ENCODE peak calls at places on chromosomes 3 and 15, in ten cellular contexts. U is AG10803, J is colonic mucosa, A is neural crest cell, P is GM12865, W is left ventricle myocardium inferior, F is prostate gland, S is LNCaP clone FGC, Z is AG04450, X is coronary artery. Y is an unnamed sample.

GRCh38 chr3:17013050-17013449 is 128.3 kb downstream of the PLCL2 start:
- DNase-seq in U (no peak), J (no peak), A (no peak), P (peak; percentile 12), W (no peak), F (no peak), S (no peak), Z (no peak), X (no peak), Y (no peak)

GRCh38 chr15:23855260-23855659 is 168.2 kb upstream of the NDN start:
- DNase-seq in U (no peak), J (no peak), A (no peak), P (no peak), W (no peak), F (no peak), S (no peak), Z (no peak), X (no peak), Y (no peak)

GRCh38 chr15:101027273-101027901 is 108.2 kb downstream of the LRRK1 start:
- DNase-seq in U (no peak), J (peak; percentile 14), A (no peak), P (no peak), W (no peak), F (peak; percentile 78), S (no peak), Z (no peak), X (peak; percentile 41), Y (no peak)

GRCh38 chr3:71425491-71426071 is 157.9 kb downstream of the FOXP1 start:
- DNase-seq in U (peak; percentile 91), J (no peak), A (no peak), P (no peak), W (no peak), F (no peak), S (no peak), Z (peak; percentile 66), X (no peak), Y (no peak)

GRCh38 chr15:55348281-55348778 is 29.3 kb downstream of the PIGB start:
- DNase-seq in U (no peak), J (no peak), A (no peak), P (no peak), W (no peak), F (no peak), S (no peak), Z (no peak), X (no peak), Y (no peak)

GRCh38 chr15:99143655-99144610 is 39.1 kb downstream of the SYNM start:
- DNase-seq in U (peak; percentile 88), J (peak; percentile 38), A (no peak), P (no peak), W (peak; percentile 73), F (peak; percentile 62), S (no peak), Z (no peak), X (peak; percentile 88), Y (peak; percentile 28)

GRCh38 chr15:60004846-60005351 is 788 bp downstream of the FOXB1 start:
- DNase-seq in U (peak; percentile 5), J (no peak), A (no peak), P (no peak), W (no peak), F (no peak), S (no peak), Z (no peak), X (no peak), Y (no peak)

GRCh38 chr3:75272708-75273107 is 391.4 kb upstream of the FRG2C start:
- DNase-seq in U (peak; percentile 78), J (no peak), A (no peak), P (no peak), W (no peak), F (no peak), S (no peak), Z (peak; percentile 26), X (no peak), Y (peak; percentile 14)

GRCh38 chr3:114686624-114687023 is 392.8 kb downstream of the TIGIT start:
- DNase-seq in U (peak; percentile 37), J (no peak), A (no peak), P (no peak), W (no peak), F (no peak), S (no peak), Z (no peak), X (no peak), Y (no peak)

DNA sequence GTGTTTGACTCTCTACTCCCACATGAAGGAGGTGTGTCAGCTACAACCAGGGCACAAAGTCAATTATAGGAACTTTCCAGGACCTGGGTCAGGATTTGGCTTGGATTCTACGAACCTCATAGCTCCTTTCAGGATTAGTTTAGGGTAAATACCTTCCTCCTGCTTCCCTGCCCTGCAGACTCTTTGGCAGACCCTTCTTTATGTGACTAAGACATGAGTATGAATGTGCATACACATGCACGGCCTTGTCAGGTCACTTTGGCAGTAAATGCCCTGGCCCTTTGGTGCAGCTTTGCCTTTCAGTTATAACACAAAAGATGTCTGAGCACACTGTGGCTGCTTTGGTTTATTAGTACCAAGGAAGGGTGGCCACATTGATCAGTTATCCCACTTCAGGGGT is 68.9 kb downstream of the GHSR start:
- DNase-seq in U (no peak), J (no peak), A (no peak), P (no peak), W (no peak), F (no peak), S (no peak), Z (no peak), X (no peak), Y (no peak)
- TF ChIP-seq CTCF in U (no peak), J (no peak), A (no peak), P (no peak), W (no peak), F (no peak), S (no peak), Z (no peak), X (no peak), Y (no peak)

DNA sequence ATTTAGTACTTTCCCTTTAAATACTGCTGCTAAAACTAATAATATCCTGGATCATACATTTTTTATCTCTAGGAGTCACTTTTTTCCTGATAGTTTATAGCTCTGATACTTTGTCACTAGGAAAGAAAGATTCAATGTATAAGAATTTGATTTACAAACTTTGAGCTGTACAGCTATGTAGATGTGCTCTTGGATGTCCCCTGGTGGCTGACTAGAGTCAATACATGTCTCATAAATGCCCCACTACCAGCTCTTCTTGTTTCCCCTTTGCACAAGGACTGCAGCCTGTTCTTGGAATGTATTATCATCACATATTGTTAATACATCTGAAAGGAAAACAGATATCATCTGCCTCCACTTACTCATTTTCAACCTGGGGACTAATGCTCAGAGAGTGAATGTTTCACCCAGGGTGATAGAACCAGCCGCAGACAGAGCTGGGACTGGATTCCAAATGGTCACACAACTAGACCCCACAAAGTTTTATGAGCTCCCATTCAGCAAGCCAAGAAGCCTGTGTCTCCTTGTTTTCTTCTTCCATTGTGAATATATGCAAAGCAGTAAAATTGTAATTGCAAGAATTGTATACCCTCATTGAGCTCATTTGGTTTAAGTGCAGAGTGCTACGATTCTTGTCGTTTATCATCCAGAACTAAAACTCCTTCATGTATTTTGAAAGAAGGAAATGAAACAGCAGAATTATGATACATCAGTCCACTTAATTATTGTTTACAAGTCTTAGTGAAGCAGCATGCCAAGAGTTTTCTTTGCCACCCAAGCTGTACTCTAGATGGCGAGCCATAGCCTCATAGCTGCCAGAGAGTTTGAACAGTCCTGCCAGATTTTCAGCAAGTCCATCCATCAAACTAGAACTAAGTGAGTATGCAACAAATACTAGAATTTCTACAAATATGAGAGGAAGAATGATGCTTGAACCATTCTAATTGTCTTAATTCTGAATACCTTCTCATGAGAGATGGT is 261.6 kb upstream of the LMCD1 start:
- DNase-seq in U (peak; percentile 63), J (peak; percentile 25), A (peak; percentile 61), P (peak; percentile 63), W (no peak), F (peak; percentile 9), S (peak; percentile 42), Z (peak; percentile 27), X (no peak), Y (peak; percentile 15)
- TF ChIP-seq CTCF in U (peak; percentile 98), J (peak; percentile 81), A (peak; percentile 89), P (peak; percentile 85), W (peak; percentile 80), F (no peak), S (peak; percentile 68), Z (peak; percentile 97), X (peak; percentile 72), Y (peak; percentile 92)

GRCh38 chr15:39580630-39581500 is at the start of gene THBS1:
- DNase-seq in U (peak; percentile 99), J (peak; percentile 91), A (peak; percentile 68), P (peak; percentile 40), W (peak; percentile 87), F (peak; percentile 78), S (no peak), Z (peak; percentile 95), X (peak; percentile 95), Y (peak; percentile 97)

GRCh38 chr15:39579487-39580116 is 1.3 kb upstream of the THBS1 start:
- DNase-seq in U (peak; percentile 100), J (no peak), A (peak; percentile 21), P (peak; percentile 80), W (peak; percentile 74), F (peak; percentile 80), S (no peak), Z (peak; percentile 96), X (peak; percentile 86), Y (peak; percentile 89)

GRCh38 chr15:39581501-39582285 is 814 bp downstream of the THBS1 start:
- DNase-seq in U (peak; percentile 78), J (peak; percentile 87), A (peak; percentile 13), P (peak; percentile 21), W (peak; percentile 50), F (peak; percentile 57), S (no peak), Z (no peak), X (peak; percentile 88), Y (peak; percentile 37)

GRCh38 chr15:39580117-39580629 is 706 bp upstream of the THBS1 start:
- DNase-seq in U (no peak), J (peak; percentile 98), A (peak; percentile 96), P (peak; percentile 91), W (peak; percentile 93), F (peak; percentile 95), S (no peak), Z (peak; percentile 95), X (peak; percentile 94), Y (peak; percentile 97)

DNA sequence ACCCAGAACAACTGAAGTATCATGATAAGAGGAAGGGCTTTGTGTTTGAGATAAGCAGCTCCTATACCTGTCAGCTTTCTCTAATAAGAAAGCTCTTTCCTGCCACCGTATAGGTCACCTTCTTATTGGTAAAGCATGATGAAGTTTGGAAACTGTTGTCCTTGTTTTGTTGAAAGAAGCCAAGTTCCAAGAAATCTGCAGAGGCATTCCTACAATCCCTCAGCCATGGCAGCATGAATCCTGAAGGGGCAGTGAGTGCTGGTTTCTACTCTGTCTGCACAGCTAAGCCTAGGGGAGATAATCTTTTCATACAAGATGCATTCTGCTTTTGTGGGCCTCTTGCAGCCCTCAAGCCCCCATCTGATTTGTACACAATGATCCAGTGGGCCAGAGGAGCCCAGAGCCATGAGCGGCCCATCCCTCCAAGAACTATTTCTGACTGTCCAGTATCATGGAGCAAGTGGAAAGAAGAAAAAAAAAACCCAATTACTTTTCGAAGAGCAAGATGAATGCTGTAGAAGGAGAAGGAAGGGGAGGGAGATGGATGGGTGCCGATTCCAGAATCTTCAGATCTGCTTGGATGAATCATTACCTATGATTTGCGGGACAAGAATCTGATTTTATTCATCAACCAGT is 1.9 kb upstream of the THBS1 start:
- DNase-seq in U (peak; percentile 69), J (no peak), A (no peak), P (no peak), W (no peak), F (no peak), S (no peak), Z (no peak), X (no peak), Y (peak; percentile 15)
- TF ChIP-seq CTCF in U (peak; percentile 58), J (no peak), A (no peak), P (no peak), W (peak; percentile 19), F (no peak), S (no peak), Z (peak; percentile 49), X (no peak), Y (peak; percentile 30)

GRCh38 chr3:185069583-185070030 is 83.3 kb downstream of the C3orf70 start:
- DNase-seq in U (no peak), J (peak; percentile 64), A (peak; percentile 40), P (no peak), W (no peak), F (no peak), S (no peak), Z (no peak), X (no peak), Y (no peak)
- TF ChIP-seq CTCF in U (no peak), J (no peak), A (peak; percentile 32), P (no peak), W (no peak), F (no peak), S (no peak), Z (no peak), X (no peak), Y (no peak)

Y was measured in AG09319.